ENCODE peak calls at places on chromosome 15, in nine cellular contexts. One of them, this sample, is unnamed. For H3K4me1, the result is how much of the 10 kb centered on the place peaks cover.

GRCh38 chr15:31272558-31273257 is 53.9 kb upstream of the KLF13 start:
- DNase-seq in neuronal stem cell: no peak
- DNase-seq in lung: peak
- DNase-seq in Peyer's patch: peak
- DNase-seq in CD8-positive, alpha-beta memory T cell: peak
- DNase-seq in upper lobe of right lung: no peak
- DNase-seq in PC-3: no peak
- DNase-seq in GM23248: no peak
- DNase-seq in adrenal gland: peak
- DNase-seq in this sample: no peak

GRCh38 chr15:72782274-72782992 is 1.1 kb downstream of the ADPGK start:
- DNase-seq in neuronal stem cell: no peak
- DNase-seq in lung: no peak
- DNase-seq in Peyer's patch: no peak
- DNase-seq in CD8-positive, alpha-beta memory T cell: no peak
- DNase-seq in upper lobe of right lung: no peak
- DNase-seq in PC-3: no peak
- DNase-seq in GM23248: peak
- DNase-seq in adrenal gland: no peak
- DNase-seq in this sample: no peak

GRCh38 chr15:52529289-52529929 is 729 bp upstream of the MYO5A start:
- DNase-seq in neuronal stem cell: peak
- DNase-seq in lung: no peak
- DNase-seq in Peyer's patch: no peak
- DNase-seq in CD8-positive, alpha-beta memory T cell: peak
- DNase-seq in upper lobe of right lung: no peak
- DNase-seq in PC-3: no peak
- DNase-seq in GM23248: no peak
- DNase-seq in adrenal gland: no peak
- DNase-seq in this sample: no peak

GRCh38 chr15:64901914-64902313 is 9.8 kb upstream of the ANKDD1A start:
- DNase-seq in neuronal stem cell: no peak
- DNase-seq in lung: no peak
- DNase-seq in Peyer's patch: no peak
- DNase-seq in CD8-positive, alpha-beta memory T cell: peak
- DNase-seq in upper lobe of right lung: no peak
- DNase-seq in PC-3: no peak
- DNase-seq in GM23248: no peak
- DNase-seq in adrenal gland: no peak
- DNase-seq in this sample: no peak

GRCh38 chr15:63339006-63339766 is 42.5 kb downstream of the CA12 start:
- DNase-seq in neuronal stem cell: no peak
- DNase-seq in lung: no peak
- DNase-seq in Peyer's patch: no peak
- DNase-seq in CD8-positive, alpha-beta memory T cell: no peak
- DNase-seq in upper lobe of right lung: no peak
- DNase-seq in PC-3: no peak
- DNase-seq in GM23248: peak
- DNase-seq in adrenal gland: no peak
- DNase-seq in this sample: no peak

GRCh38 chr15:52678468-52679231 is 538 bp downstream of the ATOSA start:
- DNase-seq in neuronal stem cell: peak
- DNase-seq in lung: peak
- DNase-seq in Peyer's patch: peak
- DNase-seq in CD8-positive, alpha-beta memory T cell: peak
- DNase-seq in upper lobe of right lung: peak
- DNase-seq in PC-3: peak
- DNase-seq in GM23248: peak
- DNase-seq in adrenal gland: peak
- DNase-seq in this sample: peak

GRCh38 chr15:101147181-101147580 is 104.7 kb downstream of the CHSY1 start:
- DNase-seq in neuronal stem cell: no peak
- DNase-seq in lung: no peak
- DNase-seq in Peyer's patch: no peak
- DNase-seq in CD8-positive, alpha-beta memory T cell: no peak
- DNase-seq in upper lobe of right lung: no peak
- DNase-seq in PC-3: no peak
- DNase-seq in GM23248: no peak
- DNase-seq in adrenal gland: no peak
- DNase-seq in this sample: no peak

GRCh38 chr15:64938192-64938591 is 26.5 kb downstream of the ANKDD1A start:
- DNase-seq in neuronal stem cell: no peak
- DNase-seq in lung: no peak
- DNase-seq in Peyer's patch: no peak
- DNase-seq in CD8-positive, alpha-beta memory T cell: no peak
- DNase-seq in upper lobe of right lung: no peak
- DNase-seq in PC-3: peak
- DNase-seq in GM23248: no peak
- DNase-seq in adrenal gland: peak
- DNase-seq in this sample: no peak

GRCh38 chr15:74392402-74392876 is 25.0 kb upstream of the CYP11A1 start:
- DNase-seq in neuronal stem cell: no peak
- DNase-seq in lung: no peak
- DNase-seq in Peyer's patch: no peak
- DNase-seq in CD8-positive, alpha-beta memory T cell: no peak
- DNase-seq in upper lobe of right lung: no peak
- DNase-seq in PC-3: no peak
- DNase-seq in GM23248: peak
- DNase-seq in adrenal gland: no peak
- DNase-seq in this sample: no peak

GRCh38 chr15:77209221-77209620 is 138.3 kb upstream of the TSPAN3 start:
- DNase-seq in neuronal stem cell: no peak
- DNase-seq in lung: no peak
- DNase-seq in Peyer's patch: no peak
- DNase-seq in CD8-positive, alpha-beta memory T cell: no peak
- DNase-seq in upper lobe of right lung: no peak
- DNase-seq in PC-3: no peak
- DNase-seq in GM23248: no peak
- DNase-seq in adrenal gland: no peak
- DNase-seq in this sample: no peak

GRCh38 chr15:78372880-78373279 is 32.7 kb downstream of the CRABP1 start:
- DNase-seq in neuronal stem cell: no peak
- DNase-seq in lung: no peak
- DNase-seq in Peyer's patch: peak
- DNase-seq in CD8-positive, alpha-beta memory T cell: no peak
- DNase-seq in upper lobe of right lung: no peak
- DNase-seq in PC-3: peak
- DNase-seq in GM23248: no peak
- DNase-seq in adrenal gland: no peak
- DNase-seq in this sample: no peak

GRCh38 chr15:74773731-74774252 is 8.1 kb upstream of the CSK start:
- DNase-seq in neuronal stem cell: no peak
- DNase-seq in lung: no peak
- DNase-seq in Peyer's patch: no peak
- DNase-seq in CD8-positive, alpha-beta memory T cell: no peak
- DNase-seq in upper lobe of right lung: no peak
- DNase-seq in PC-3: no peak
- DNase-seq in GM23248: peak
- DNase-seq in adrenal gland: no peak
- DNase-seq in this sample: no peak

GRCh38 chr15:45637552-45638033 is 2.8 kb downstream of the SQOR start:
- DNase-seq in neuronal stem cell: no peak
- DNase-seq in lung: peak
- DNase-seq in Peyer's patch: no peak
- DNase-seq in CD8-positive, alpha-beta memory T cell: peak
- DNase-seq in upper lobe of right lung: no peak
- DNase-seq in PC-3: peak
- DNase-seq in GM23248: peak
- DNase-seq in adrenal gland: peak
- DNase-seq in this sample: no peak

GRCh38 chr15:25862087-25862468 is 1.0 kb downstream of the ATP10A start:
- DNase-seq in neuronal stem cell: no peak
- DNase-seq in lung: no peak
- DNase-seq in Peyer's patch: no peak
- DNase-seq in CD8-positive, alpha-beta memory T cell: peak
- DNase-seq in upper lobe of right lung: peak
- DNase-seq in PC-3: no peak
- DNase-seq in GM23248: peak
- DNase-seq in adrenal gland: no peak
- DNase-seq in this sample: no peak

GRCh38 chr15:25862469-25863066 is 559 bp downstream of the ATP10A start:
- DNase-seq in neuronal stem cell: no peak
- DNase-seq in lung: peak
- DNase-seq in Peyer's patch: no peak
- DNase-seq in CD8-positive, alpha-beta memory T cell: peak
- DNase-seq in upper lobe of right lung: peak
- DNase-seq in PC-3: peak
- DNase-seq in GM23248: peak
- DNase-seq in adrenal gland: no peak
- DNase-seq in this sample: no peak

GRCh38 chr15:25858952-25859760 is 4.0 kb downstream of the ATP10A start:
- DNase-seq in neuronal stem cell: no peak
- DNase-seq in lung: no peak
- DNase-seq in Peyer's patch: no peak
- DNase-seq in CD8-positive, alpha-beta memory T cell: peak
- DNase-seq in upper lobe of right lung: no peak
- DNase-seq in PC-3: no peak
- DNase-seq in GM23248: no peak
- DNase-seq in adrenal gland: no peak
- DNase-seq in this sample: no peak

GRCh38 chr15:25859838-25860645 is 3.1 kb downstream of the ATP10A start:
- DNase-seq in neuronal stem cell: no peak
- DNase-seq in lung: peak
- DNase-seq in Peyer's patch: no peak
- DNase-seq in CD8-positive, alpha-beta memory T cell: peak
- DNase-seq in upper lobe of right lung: no peak
- DNase-seq in PC-3: peak
- DNase-seq in GM23248: peak
- DNase-seq in adrenal gland: no peak
- DNase-seq in this sample: no peak

GRCh38 chr15:25860885-25861866 is 2.0 kb downstream of the ATP10A start:
- DNase-seq in neuronal stem cell: no peak
- DNase-seq in lung: no peak
- DNase-seq in Peyer's patch: no peak
- DNase-seq in CD8-positive, alpha-beta memory T cell: peak
- DNase-seq in upper lobe of right lung: no peak
- DNase-seq in PC-3: no peak
- DNase-seq in GM23248: peak
- DNase-seq in adrenal gland: no peak
- DNase-seq in this sample: no peak
- H3K27ac ChIP-seq in neuronal stem cell: no peak
- H3K27ac ChIP-seq in lung: no peak
- H3K27ac ChIP-seq in Peyer's patch: peak
- H3K27ac ChIP-seq in CD8-positive, alpha-beta memory T cell: peak
- H3K27ac ChIP-seq in upper lobe of right lung: peak
- H3K27ac ChIP-seq in PC-3: no peak
- H3K27ac ChIP-seq in GM23248: peak
- H3K27ac ChIP-seq in adrenal gland: peak
- H3K27ac ChIP-seq in this sample: no peak

GRCh38 chr15:56049577-56049976 is 56.2 kb upstream of the NEDD4 start:
- DNase-seq in neuronal stem cell: no peak
- DNase-seq in lung: no peak
- DNase-seq in Peyer's patch: no peak
- DNase-seq in CD8-positive, alpha-beta memory T cell: no peak
- DNase-seq in upper lobe of right lung: no peak
- DNase-seq in PC-3: no peak
- DNase-seq in GM23248: no peak
- DNase-seq in adrenal gland: no peak
- DNase-seq in this sample: no peak

GRCh38 chr15:56045068-56045748 is 51.8 kb upstream of the NEDD4 start:
- DNase-seq in neuronal stem cell: no peak
- DNase-seq in lung: no peak
- DNase-seq in Peyer's patch: no peak
- DNase-seq in CD8-positive, alpha-beta memory T cell: no peak
- DNase-seq in upper lobe of right lung: no peak
- DNase-seq in PC-3: peak
- DNase-seq in GM23248: peak
- DNase-seq in adrenal gland: no peak
- DNase-seq in this sample: no peak

GRCh38 chr15:56042982-56043980 is 49.9 kb upstream of the NEDD4 start:
- DNase-seq in neuronal stem cell: no peak
- DNase-seq in lung: no peak
- DNase-seq in Peyer's patch: no peak
- DNase-seq in CD8-positive, alpha-beta memory T cell: peak
- DNase-seq in upper lobe of right lung: no peak
- DNase-seq in PC-3: no peak
- DNase-seq in GM23248: no peak
- DNase-seq in adrenal gland: no peak
- DNase-seq in this sample: no peak

GRCh38 chr15:56051700-56052099 is 58.3 kb upstream of the NEDD4 start:
- DNase-seq in neuronal stem cell: no peak
- DNase-seq in lung: no peak
- DNase-seq in Peyer's patch: no peak
- DNase-seq in CD8-positive, alpha-beta memory T cell: no peak
- DNase-seq in upper lobe of right lung: no peak
- DNase-seq in PC-3: no peak
- DNase-seq in GM23248: no peak
- DNase-seq in adrenal gland: no peak
- DNase-seq in this sample: no peak

GRCh38 chr15:56047354-56047753 is 53.9 kb upstream of the NEDD4 start:
- DNase-seq in neuronal stem cell: no peak
- DNase-seq in lung: no peak
- DNase-seq in Peyer's patch: no peak
- DNase-seq in CD8-positive, alpha-beta memory T cell: no peak
- DNase-seq in upper lobe of right lung: no peak
- DNase-seq in PC-3: peak
- DNase-seq in GM23248: peak
- DNase-seq in adrenal gland: no peak
- DNase-seq in this sample: no peak
- H3K4me1 ChIP-seq in neuronal stem cell: under half
- H3K4me1 ChIP-seq in lung: under half
- H3K4me1 ChIP-seq in Peyer's patch: under half
- H3K4me1 ChIP-seq in CD8-positive, alpha-beta memory T cell: under half
- H3K4me1 ChIP-seq in upper lobe of right lung: under half
- H3K4me1 ChIP-seq in PC-3: under half
- H3K4me1 ChIP-seq in GM23248: under half
- H3K4me1 ChIP-seq in adrenal gland: under half
- H3K4me1 ChIP-seq in this sample: under half

GRCh38 chr15:92614301-92614700 is 41.3 kb downstream of the FAM174B start:
- DNase-seq in neuronal stem cell: no peak
- DNase-seq in lung: no peak
- DNase-seq in Peyer's patch: no peak
- DNase-seq in CD8-positive, alpha-beta memory T cell: no peak
- DNase-seq in upper lobe of right lung: no peak
- DNase-seq in PC-3: no peak
- DNase-seq in GM23248: no peak
- DNase-seq in adrenal gland: no peak
- DNase-seq in this sample: no peak
- H3K27ac ChIP-seq in neuronal stem cell: no peak
- H3K27ac ChIP-seq in lung: no peak
- H3K27ac ChIP-seq in Peyer's patch: no peak
- H3K27ac ChIP-seq in CD8-positive, alpha-beta memory T cell: no peak
- H3K27ac ChIP-seq in upper lobe of right lung: peak
- H3K27ac ChIP-seq in PC-3: no peak
- H3K27ac ChIP-seq in GM23248: no peak
- H3K27ac ChIP-seq in adrenal gland: no peak
- H3K27ac ChIP-seq in this sample: no peak

GRCh38 chr15:42367041-42367440 is 7.7 kb downstream of the CAPN3 start:
- DNase-seq in neuronal stem cell: no peak
- DNase-seq in lung: peak
- DNase-seq in Peyer's patch: no peak
- DNase-seq in CD8-positive, alpha-beta memory T cell: no peak
- DNase-seq in upper lobe of right lung: no peak
- DNase-seq in PC-3: no peak
- DNase-seq in GM23248: peak
- DNase-seq in adrenal gland: no peak
- DNase-seq in this sample: no peak
- H3K4me1 ChIP-seq in neuronal stem cell: under half
- H3K4me1 ChIP-seq in lung: under half
- H3K4me1 ChIP-seq in Peyer's patch: under half
- H3K4me1 ChIP-seq in CD8-positive, alpha-beta memory T cell: under half
- H3K4me1 ChIP-seq in upper lobe of right lung: under half
- H3K4me1 ChIP-seq in PC-3: under half
- H3K4me1 ChIP-seq in GM23248: under half
- H3K4me1 ChIP-seq in adrenal gland: under half
- H3K4me1 ChIP-seq in this sample: under half

This sample was measured in iPS DF 6.9.